ENCODE peak calls at places on chromosomes 13 and 19, in six cellular contexts. Z is endothelial cell of umbilical vein, I is body of pancreas, L is colonic mucosa, S is Peyer's patch, W is IMR-90. Y is an unnamed sample.

GRCh38 chr19:35899547-35900214 is 659 bp downstream of the NFKBID start:
- DNase-seq in Z (peak; percentile 70), I (peak; percentile 80), L (peak; percentile 87), S (peak; percentile 90), W (peak; percentile 81), Y (peak; percentile 68)

GRCh38 chr13:41696163-41697003 is 239.0 kb downstream of the RGCC start:
- DNase-seq in Z (peak; percentile 89), I (no peak), L (no peak), S (no peak), W (peak; percentile 92), Y (peak; percentile 94)

GRCh38 chr13:49020940-49021548 is 45.3 kb downstream of the FNDC3A start:
- DNase-seq in Z (no peak), I (no peak), L (no peak), S (no peak), W (no peak), Y (peak; percentile 38)

GRCh38 chr19:56764296-56764695 is 76.2 kb downstream of the PEG3 start:
- DNase-seq in Z (no peak), I (no peak), L (no peak), S (no peak), W (no peak), Y (peak; percentile 8)

GRCh38 chr13:90918551-90918950 is 428.9 kb upstream of the MIR17HG start:
- DNase-seq in Z (no peak), I (no peak), L (no peak), S (no peak), W (peak; percentile 12), Y (peak; percentile 64)

GRCh38 chr19:44959691-44960090 is 4.5 kb downstream of the CLPTM1 start:
- DNase-seq in Z (no peak), I (no peak), L (no peak), S (no peak), W (no peak), Y (no peak)

GRCh38 chr19:41924151-41925145 is 3.8 kb downstream of the ERFL start:
- DNase-seq in Z (no peak), I (no peak), L (no peak), S (no peak), W (no peak), Y (no peak)

GRCh38 chr13:92967923-92968322 is 258.7 kb upstream of the GPC6 start:
- DNase-seq in Z (no peak), I (no peak), L (no peak), S (no peak), W (peak; percentile 16), Y (peak; percentile 1)

GRCh38 chr13:102774210-102774560 is 599 bp upstream of the TEX30 start:
- DNase-seq in Z (no peak), I (no peak), L (no peak), S (no peak), W (no peak), Y (no peak)

GRCh38 chr13:79802389-79803140 is 321.6 kb downstream of the NDFIP2 start:
- DNase-seq in Z (no peak), I (no peak), L (no peak), S (no peak), W (no peak), Y (no peak)

GRCh38 chr19:2788237-2788636 is 2.9 kb downstream of the THOP1 start:
- DNase-seq in Z (no peak), I (no peak), L (no peak), S (no peak), W (no peak), Y (no peak)

GRCh38 chr19:38321646-38322323 is 2.1 kb downstream of the KCNK6 start:
- DNase-seq in Z (no peak), I (no peak), L (no peak), S (no peak), W (peak; percentile 27), Y (peak; percentile 93)

GRCh38 chr13:42685762-42686560 is 95.4 kb upstream of the FAM216B start:
- DNase-seq in Z (no peak), I (no peak), L (no peak), S (no peak), W (no peak), Y (no peak)

GRCh38 chr19:13150919-13151604 is 851 bp downstream of the IER2 start:
- DNase-seq in Z (peak; percentile 19), I (peak; percentile 48), L (peak; percentile 45), S (peak; percentile 62), W (no peak), Y (no peak)

GRCh38 chr13:110442946-110443632 is 118.4 kb downstream of the RAB20 start:
- DNase-seq in Z (peak; percentile 34), I (no peak), L (no peak), S (no peak), W (peak; percentile 75), Y (peak; percentile 71)

GRCh38 chr19:38711726-38712153 is 32.5 kb downstream of the CAPN12 start:
- DNase-seq in Z (no peak), I (no peak), L (no peak), S (no peak), W (peak; percentile 97), Y (no peak)

DNA sequence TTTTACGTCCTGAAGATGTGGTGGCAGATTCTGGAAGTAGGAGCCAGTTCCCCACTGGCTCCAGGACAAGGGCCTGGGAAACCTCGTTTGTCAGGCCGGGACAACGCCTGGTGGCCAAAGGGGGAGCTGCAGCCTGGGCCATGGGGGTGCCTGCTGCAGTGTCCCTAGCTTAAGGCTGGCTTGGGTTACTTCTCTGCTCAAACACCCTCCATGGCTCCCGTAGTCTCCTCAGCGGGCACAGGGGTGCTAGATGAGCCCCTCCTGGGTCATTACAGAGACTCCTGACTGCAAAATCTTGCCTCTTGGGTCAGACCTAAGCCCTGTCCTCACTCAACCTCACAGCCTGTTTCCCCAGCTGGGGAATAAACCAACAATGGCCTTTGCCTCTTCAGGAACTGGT is 14.7 kb downstream of the CILP2 start:
- DNase-seq in Z (no peak), I (no peak), L (no peak), S (peak; percentile 69), W (no peak), Y (no peak)
- TF ChIP-seq CTCF in Z (peak; percentile 72), I (no peak), L (peak; percentile 63), S (peak; percentile 26), W (peak; percentile 60), Y (peak; percentile 76)

GRCh38 chr19:23956051-23956450 is 41.4 kb downstream of the ZNF726 start:
- DNase-seq in Z (no peak), I (no peak), L (no peak), S (no peak), W (no peak), Y (no peak)

DNA sequence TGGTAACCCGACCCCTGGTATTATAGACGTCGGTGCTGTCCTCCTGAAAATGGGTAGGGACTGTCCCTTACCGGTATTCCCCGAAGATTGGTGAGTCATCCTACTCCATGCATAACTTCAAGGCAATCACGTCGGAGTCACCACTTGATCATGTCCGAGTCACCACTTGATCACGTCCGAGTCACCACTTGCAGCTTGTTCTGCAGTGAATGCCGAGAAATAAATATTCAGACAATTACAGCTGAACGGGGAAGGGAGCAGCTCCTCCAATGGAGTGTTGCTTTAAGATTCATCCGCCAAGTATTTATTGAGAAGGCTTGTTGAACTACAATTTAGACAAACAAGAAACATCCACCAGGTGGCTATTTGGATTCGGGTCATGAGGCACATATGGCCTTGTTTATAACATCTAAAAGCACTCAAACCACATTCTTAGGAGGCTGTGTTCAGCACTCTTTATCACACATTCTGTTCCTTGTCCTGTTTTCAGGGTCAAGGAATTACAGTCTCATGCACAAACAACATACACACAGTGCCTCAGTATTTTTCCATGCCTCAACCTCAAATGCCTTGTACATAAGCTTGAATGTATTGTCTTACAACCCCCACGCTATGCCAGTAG is 43.1 kb downstream of the ZNF726 start:
- DNase-seq in Z (no peak), I (no peak), L (no peak), S (no peak), W (peak; percentile 82), Y (peak; percentile 90)
- H3K4me3 ChIP-seq in Z (no peak overlapping the region), I (no peak overlapping the region), L (no peak overlapping the region), S (no peak overlapping the region), W (no peak overlapping the region), Y (no peak overlapping the region)

DNA sequence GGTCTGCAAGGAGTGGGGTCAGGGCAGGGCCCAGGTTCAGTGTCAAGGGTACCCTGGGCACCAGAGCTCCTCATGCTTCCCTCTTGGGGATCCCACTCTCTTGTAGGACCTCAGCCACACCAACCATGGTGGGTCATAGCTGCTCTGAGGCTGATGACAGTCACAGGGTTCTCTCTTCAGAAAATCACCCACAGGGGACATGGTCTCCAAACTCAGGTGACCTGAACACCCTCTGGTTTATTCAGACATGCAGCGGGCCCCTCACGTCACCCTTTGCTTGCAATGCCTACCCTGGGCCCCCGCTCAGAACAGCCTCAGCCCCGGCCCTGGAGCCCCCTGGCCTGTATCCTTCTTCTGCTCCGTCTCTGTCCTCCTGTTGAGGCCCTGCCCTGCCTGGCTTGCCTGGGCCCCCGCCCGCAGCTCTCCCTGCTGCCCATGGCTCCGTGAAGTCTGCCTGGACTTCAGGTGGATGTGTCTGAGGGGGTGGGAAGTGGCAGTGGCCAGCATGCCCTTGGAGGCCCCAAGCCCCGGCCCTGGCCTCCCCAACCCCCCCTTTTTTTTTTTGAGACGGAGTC is 20.4 kb downstream of the CHERP start:
- DNase-seq in Z (no peak), I (no peak), L (no peak), S (no peak), W (no peak), Y (no peak)
- H3K36me3 ChIP-seq in Z (peaks cover 31% of the 10 kb centered on the region), I (peaks cover 25% of the 10 kb centered on the region), L (peaks cover 31% of the 10 kb centered on the region), S (no peaks in the 10 kb centered on the region), W (peaks cover 85% of the 10 kb centered on the region), Y (peaks cover 42% of the 10 kb centered on the region)

GRCh38 chr19:1768918-1769644 is 15.8 kb downstream of the ONECUT3 start:
- DNase-seq in Z (no peak), I (no peak), L (no peak), S (no peak), W (no peak), Y (no peak)

GRCh38 chr19:1766800-1767352 is 13.6 kb downstream of the ONECUT3 start:
- DNase-seq in Z (no peak), I (no peak), L (no peak), S (no peak), W (no peak), Y (no peak)

GRCh38 chr19:1767464-1767933 is 14.2 kb downstream of the ONECUT3 start:
- DNase-seq in Z (peak; percentile 24), I (peak; percentile 55), L (peak; percentile 47), S (peak; percentile 62), W (no peak), Y (no peak)

GRCh38 chr19:1769645-1769985 is 16.3 kb downstream of the ONECUT3 start:
- DNase-seq in Z (no peak), I (no peak), L (no peak), S (no peak), W (no peak), Y (no peak)

GRCh38 chr19:1768248-1768647 is 14.9 kb downstream of the ONECUT3 start:
- DNase-seq in Z (no peak), I (no peak), L (no peak), S (no peak), W (no peak), Y (no peak)
- TF ChIP-seq CTCF in Z (peak; percentile 37), I (no peak), L (no peak), S (no peak), W (peak; percentile 35), Y (peak; percentile 29)

GRCh38 chr13:113828282-113828825 is 35.5 kb downstream of the GAS6 start:
- DNase-seq in Z (no peak), I (no peak), L (no peak), S (no peak), W (no peak), Y (no peak)
- H3K4me3 ChIP-seq in Z (no peak overlapping the region), I (no peak overlapping the region), L (no peak overlapping the region), S (no peak overlapping the region), W (no peak overlapping the region), Y (no peak overlapping the region)